ENCODE peak calls at places on chromosome 3, in seven cellular contexts. One of them, this sample, is unnamed.

GRCh38 chr3:140467916-140468315 is 209.9 kb upstream of the TRIM42 start:
- DNase-seq in IMR-90: no peak
- DNase-seq in CD4-positive, alpha-beta T cell: no peak
- DNase-seq in RWPE1: no peak
- DNase-seq in lung: no peak
- DNase-seq in esophagus squamous epithelium: no peak
- DNase-seq in effector memory CD4-positive, alpha-beta T cell: no peak
- DNase-seq in this sample: no peak

GRCh38 chr3:59023612-59024011 is 26.2 kb downstream of the CFAP20DC start:
- DNase-seq in IMR-90: no peak
- DNase-seq in CD4-positive, alpha-beta T cell: no peak
- DNase-seq in RWPE1: no peak
- DNase-seq in esophagus squamous epithelium: no peak
- DNase-seq in effector memory CD4-positive, alpha-beta T cell: no peak
- DNase-seq in lung: no peak
- DNase-seq in this sample: no peak

GRCh38 chr3:169662215-169663070 is 1.1 kb downstream of the MECOM start:
- DNase-seq in CD4-positive, alpha-beta T cell: no peak
- DNase-seq in lung: peak
- DNase-seq in effector memory CD4-positive, alpha-beta T cell: no peak
- DNase-seq in esophagus squamous epithelium: no peak
- DNase-seq in RWPE1: peak
- DNase-seq in IMR-90: peak
- DNase-seq in this sample: no peak

GRCh38 chr3:84925571-84925970 is 33.2 kb upstream of the CADM2 start:
- DNase-seq in CD4-positive, alpha-beta T cell: no peak
- DNase-seq in effector memory CD4-positive, alpha-beta T cell: no peak
- DNase-seq in esophagus squamous epithelium: no peak
- DNase-seq in lung: no peak
- DNase-seq in RWPE1: no peak
- DNase-seq in IMR-90: no peak
- DNase-seq in this sample: no peak

GRCh38 chr3:37824954-37825328 is 36.7 kb upstream of the CTDSPL start:
- DNase-seq in lung: no peak
- DNase-seq in CD4-positive, alpha-beta T cell: no peak
- DNase-seq in esophagus squamous epithelium: no peak
- DNase-seq in IMR-90: no peak
- DNase-seq in effector memory CD4-positive, alpha-beta T cell: no peak
- DNase-seq in RWPE1: no peak
- DNase-seq in this sample: no peak

GRCh38 chr3:67875338-67875737 is 220.9 kb upstream of the SUCLG2 start:
- DNase-seq in effector memory CD4-positive, alpha-beta T cell: no peak
- DNase-seq in CD4-positive, alpha-beta T cell: no peak
- DNase-seq in lung: no peak
- DNase-seq in IMR-90: peak
- DNase-seq in esophagus squamous epithelium: no peak
- DNase-seq in RWPE1: no peak
- DNase-seq in this sample: no peak

GRCh38 chr3:74066456-74066855 is 441.7 kb upstream of the PDZRN3 start:
- DNase-seq in RWPE1: no peak
- DNase-seq in CD4-positive, alpha-beta T cell: no peak
- DNase-seq in IMR-90: no peak
- DNase-seq in lung: no peak
- DNase-seq in effector memory CD4-positive, alpha-beta T cell: no peak
- DNase-seq in esophagus squamous epithelium: no peak
- DNase-seq in this sample: no peak

GRCh38 chr3:69417541-69418078 is 31.7 kb upstream of the FRMD4B start:
- DNase-seq in lung: no peak
- DNase-seq in effector memory CD4-positive, alpha-beta T cell: no peak
- DNase-seq in CD4-positive, alpha-beta T cell: no peak
- DNase-seq in RWPE1: no peak
- DNase-seq in IMR-90: no peak
- DNase-seq in esophagus squamous epithelium: no peak
- DNase-seq in this sample: no peak

GRCh38 chr3:25558796-25559195 is 105.9 kb downstream of the TOP2B start:
- DNase-seq in lung: no peak
- DNase-seq in RWPE1: no peak
- DNase-seq in CD4-positive, alpha-beta T cell: no peak
- DNase-seq in esophagus squamous epithelium: no peak
- DNase-seq in IMR-90: no peak
- DNase-seq in effector memory CD4-positive, alpha-beta T cell: no peak
- DNase-seq in this sample: no peak

GRCh38 chr3:113910966-113911365 is 36.8 kb upstream of the ZDHHC23 start:
- DNase-seq in CD4-positive, alpha-beta T cell: no peak
- DNase-seq in esophagus squamous epithelium: no peak
- DNase-seq in RWPE1: no peak
- DNase-seq in IMR-90: peak
- DNase-seq in effector memory CD4-positive, alpha-beta T cell: no peak
- DNase-seq in lung: no peak
- DNase-seq in this sample: no peak

GRCh38 chr3:97360804-97361203 is 403.8 kb upstream of the ARL6 start:
- DNase-seq in effector memory CD4-positive, alpha-beta T cell: no peak
- DNase-seq in lung: no peak
- DNase-seq in RWPE1: no peak
- DNase-seq in CD4-positive, alpha-beta T cell: no peak
- DNase-seq in IMR-90: no peak
- DNase-seq in esophagus squamous epithelium: no peak
- DNase-seq in this sample: no peak

GRCh38 chr3:146227486-146227885 is 23.4 kb downstream of the PLSCR4 start:
- DNase-seq in IMR-90: no peak
- DNase-seq in effector memory CD4-positive, alpha-beta T cell: no peak
- DNase-seq in CD4-positive, alpha-beta T cell: no peak
- DNase-seq in RWPE1: no peak
- DNase-seq in lung: no peak
- DNase-seq in esophagus squamous epithelium: no peak
- DNase-seq in this sample: no peak

GRCh38 chr3:141414141-141414689 is 45.9 kb downstream of the ZBTB38 start:
- DNase-seq in esophagus squamous epithelium: no peak
- DNase-seq in effector memory CD4-positive, alpha-beta T cell: no peak
- DNase-seq in IMR-90: no peak
- DNase-seq in RWPE1: no peak
- DNase-seq in CD4-positive, alpha-beta T cell: no peak
- DNase-seq in lung: no peak
- DNase-seq in this sample: no peak

GRCh38 chr3:136196064-136196400 is at the start of gene MSL2:
- DNase-seq in lung: no peak
- DNase-seq in IMR-90: no peak
- DNase-seq in effector memory CD4-positive, alpha-beta T cell: no peak
- DNase-seq in CD4-positive, alpha-beta T cell: no peak
- DNase-seq in esophagus squamous epithelium: peak
- DNase-seq in RWPE1: peak
- DNase-seq in this sample: no peak

GRCh38 chr3:8589880-8590556 is 54.6 kb downstream of the SSUH2 start:
- DNase-seq in effector memory CD4-positive, alpha-beta T cell: no peak
- DNase-seq in esophagus squamous epithelium: no peak
- DNase-seq in RWPE1: no peak
- DNase-seq in IMR-90: peak
- DNase-seq in CD4-positive, alpha-beta T cell: no peak
- DNase-seq in lung: no peak
- DNase-seq in this sample: no peak

GRCh38 chr3:120425877-120426276 is 24.9 kb downstream of the FSTL1 start:
- DNase-seq in CD4-positive, alpha-beta T cell: no peak
- DNase-seq in RWPE1: no peak
- DNase-seq in IMR-90: peak
- DNase-seq in effector memory CD4-positive, alpha-beta T cell: no peak
- DNase-seq in esophagus squamous epithelium: no peak
- DNase-seq in lung: no peak
- DNase-seq in this sample: no peak

GRCh38 chr3:156666073-156666472 is 8.3 kb upstream of the TIPARP start:
- DNase-seq in RWPE1: no peak
- DNase-seq in esophagus squamous epithelium: no peak
- DNase-seq in CD4-positive, alpha-beta T cell: no peak
- DNase-seq in IMR-90: no peak
- DNase-seq in effector memory CD4-positive, alpha-beta T cell: no peak
- DNase-seq in lung: no peak
- DNase-seq in this sample: no peak

GRCh38 chr3:156659260-156659659 is 15.1 kb upstream of the TIPARP start:
- DNase-seq in CD4-positive, alpha-beta T cell: no peak
- DNase-seq in esophagus squamous epithelium: no peak
- DNase-seq in IMR-90: no peak
- DNase-seq in effector memory CD4-positive, alpha-beta T cell: no peak
- DNase-seq in RWPE1: no peak
- DNase-seq in lung: no peak
- DNase-seq in this sample: no peak

GRCh38 chr3:98796334-98796733 is 33.2 kb downstream of the ST3GAL6 start:
- DNase-seq in IMR-90: no peak
- DNase-seq in effector memory CD4-positive, alpha-beta T cell: no peak
- DNase-seq in lung: no peak
- DNase-seq in CD4-positive, alpha-beta T cell: no peak
- DNase-seq in RWPE1: no peak
- DNase-seq in esophagus squamous epithelium: no peak
- DNase-seq in this sample: no peak

GRCh38 chr3:135226057-135226456 is 431.0 kb downstream of the EPHB1 start:
- DNase-seq in esophagus squamous epithelium: no peak
- DNase-seq in lung: no peak
- DNase-seq in RWPE1: no peak
- DNase-seq in CD4-positive, alpha-beta T cell: no peak
- DNase-seq in effector memory CD4-positive, alpha-beta T cell: no peak
- DNase-seq in IMR-90: no peak
- DNase-seq in this sample: no peak

GRCh38 chr3:169522595-169523529 is 140.7 kb downstream of the MECOM start:
- DNase-seq in IMR-90: no peak
- DNase-seq in RWPE1: no peak
- DNase-seq in lung: no peak
- DNase-seq in esophagus squamous epithelium: no peak
- DNase-seq in CD4-positive, alpha-beta T cell: no peak
- DNase-seq in effector memory CD4-positive, alpha-beta T cell: no peak
- DNase-seq in this sample: no peak

GRCh38 chr3:38163117-38163870 is 2.0 kb upstream of the OXSR1 start:
- DNase-seq in effector memory CD4-positive, alpha-beta T cell: no peak
- DNase-seq in RWPE1: no peak
- DNase-seq in IMR-90: no peak
- DNase-seq in lung: no peak
- DNase-seq in esophagus squamous epithelium: no peak
- DNase-seq in CD4-positive, alpha-beta T cell: no peak
- DNase-seq in this sample: no peak

GRCh38 chr3:159637895-159638542 is 350.6 kb upstream of the IL12A start:
- DNase-seq in IMR-90: peak
- DNase-seq in RWPE1: peak
- DNase-seq in effector memory CD4-positive, alpha-beta T cell: no peak
- DNase-seq in lung: no peak
- DNase-seq in CD4-positive, alpha-beta T cell: no peak
- DNase-seq in esophagus squamous epithelium: no peak
- DNase-seq in this sample: no peak

GRCh38 chr3:99640214-99640851 is 1.9 kb downstream of the COL8A1 start:
- DNase-seq in effector memory CD4-positive, alpha-beta T cell: no peak
- DNase-seq in RWPE1: no peak
- DNase-seq in CD4-positive, alpha-beta T cell: no peak
- DNase-seq in lung: no peak
- DNase-seq in IMR-90: peak
- DNase-seq in esophagus squamous epithelium: no peak
- DNase-seq in this sample: no peak

GRCh38 chr3:31289592-31289991 is 243.1 kb upstream of the STT3B start:
- DNase-seq in effector memory CD4-positive, alpha-beta T cell: no peak
- DNase-seq in lung: no peak
- DNase-seq in esophagus squamous epithelium: no peak
- DNase-seq in CD4-positive, alpha-beta T cell: no peak
- DNase-seq in RWPE1: no peak
- DNase-seq in IMR-90: no peak
- DNase-seq in this sample: no peak
- H3K27ac ChIP-seq in effector memory CD4-positive, alpha-beta T cell: no peak
- H3K27ac ChIP-seq in lung: no peak
- H3K27ac ChIP-seq in esophagus squamous epithelium: peak
- H3K27ac ChIP-seq in CD4-positive, alpha-beta T cell: no peak
- H3K27ac ChIP-seq in RWPE1: no peak
- H3K27ac ChIP-seq in IMR-90: no peak
- H3K27ac ChIP-seq in this sample: no peak

GRCh38 chr3:11556234-11556633 is 87.5 kb downstream of the VGLL4 start:
- DNase-seq in CD4-positive, alpha-beta T cell: no peak
- DNase-seq in IMR-90: no peak
- DNase-seq in lung: no peak
- DNase-seq in effector memory CD4-positive, alpha-beta T cell: no peak
- DNase-seq in RWPE1: no peak
- DNase-seq in esophagus squamous epithelium: no peak
- DNase-seq in this sample: no peak
- H3K27ac ChIP-seq in CD4-positive, alpha-beta T cell: no peak
- H3K27ac ChIP-seq in IMR-90: no peak
- H3K27ac ChIP-seq in lung: no peak
- H3K27ac ChIP-seq in effector memory CD4-positive, alpha-beta T cell: no peak
- H3K27ac ChIP-seq in RWPE1: peak
- H3K27ac ChIP-seq in esophagus squamous epithelium: no peak
- H3K27ac ChIP-seq in this sample: no peak

DNA sequence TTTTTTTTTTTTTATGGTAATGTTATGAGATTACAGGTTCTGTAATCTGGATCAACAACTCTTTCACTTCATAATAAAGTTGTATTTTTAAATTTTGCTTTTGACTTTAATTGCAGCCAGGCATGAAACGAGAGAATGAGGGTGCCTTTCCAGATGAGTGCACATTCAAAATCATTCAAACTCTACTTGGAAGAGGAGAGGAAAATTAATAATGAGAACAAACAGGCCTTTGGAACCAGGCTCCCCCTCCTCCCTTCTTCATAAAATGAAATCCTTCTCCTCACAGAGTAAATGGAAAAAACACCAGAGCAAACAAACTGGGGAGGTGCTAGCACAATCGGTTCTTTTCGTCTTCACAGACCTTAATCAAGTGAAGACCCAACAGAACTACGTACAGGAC is 77.0 kb upstream of the LRIG1 start:
- DNase-seq in effector memory CD4-positive, alpha-beta T cell: no peak
- DNase-seq in IMR-90: no peak
- DNase-seq in esophagus squamous epithelium: no peak
- DNase-seq in lung: no peak
- DNase-seq in RWPE1: no peak
- DNase-seq in CD4-positive, alpha-beta T cell: no peak
- DNase-seq in this sample: no peak
- H3K27ac ChIP-seq in effector memory CD4-positive, alpha-beta T cell: no peak
- H3K27ac ChIP-seq in IMR-90: no peak
- H3K27ac ChIP-seq in esophagus squamous epithelium: no peak
- H3K27ac ChIP-seq in lung: no peak
- H3K27ac ChIP-seq in RWPE1: no peak
- H3K27ac ChIP-seq in CD4-positive, alpha-beta T cell: no peak
- H3K27ac ChIP-seq in this sample: no peak

DNA sequence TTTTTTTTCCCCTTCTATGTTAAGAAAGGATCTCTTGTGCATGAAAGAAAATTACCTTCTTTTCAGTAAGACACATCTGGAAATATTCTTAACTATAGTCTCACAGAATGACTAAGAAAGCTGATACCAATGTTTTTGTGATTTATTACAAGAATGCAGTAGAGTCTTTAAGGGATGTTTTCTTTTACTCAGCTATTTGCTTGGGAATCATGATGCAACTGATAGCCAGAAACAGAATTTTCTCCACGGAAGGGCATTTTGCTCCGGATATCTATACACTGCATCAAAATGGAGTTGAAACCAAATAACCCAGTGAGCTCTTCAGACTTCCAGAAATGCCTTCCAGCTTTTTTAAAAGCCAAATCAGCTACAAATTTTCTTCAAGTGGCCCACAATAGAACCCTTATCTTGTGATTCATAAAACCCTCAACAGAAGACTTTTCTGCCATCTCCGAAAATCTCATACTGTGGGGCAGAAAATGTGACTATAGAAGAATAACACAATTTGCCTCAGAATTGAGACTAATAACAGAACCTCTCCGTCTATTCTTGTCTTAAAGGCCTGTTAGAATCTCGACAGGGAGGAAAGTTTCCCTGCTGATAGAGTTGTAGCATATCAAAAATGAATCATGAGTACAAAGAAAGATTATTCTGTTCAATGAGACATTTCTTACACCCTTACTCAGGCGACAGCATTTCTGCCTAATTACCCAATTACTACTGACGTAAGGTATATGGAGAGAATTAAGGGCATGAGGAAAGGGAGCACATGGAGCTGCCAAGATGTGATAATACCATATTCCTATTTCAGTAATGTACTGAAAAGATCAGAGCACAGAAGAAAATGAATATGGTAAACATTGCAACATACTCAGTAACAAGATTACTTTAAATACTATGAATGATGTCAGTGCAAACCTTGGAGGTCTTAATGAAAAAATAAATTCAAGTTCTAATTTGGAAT is 900.1 kb downstream of the ROBO1 start:
- DNase-seq in CD4-positive, alpha-beta T cell: no peak
- DNase-seq in esophagus squamous epithelium: no peak
- DNase-seq in effector memory CD4-positive, alpha-beta T cell: no peak
- DNase-seq in IMR-90: peak
- DNase-seq in lung: no peak
- DNase-seq in RWPE1: no peak
- DNase-seq in this sample: no peak
- H3K27ac ChIP-seq in CD4-positive, alpha-beta T cell: no peak
- H3K27ac ChIP-seq in esophagus squamous epithelium: no peak
- H3K27ac ChIP-seq in effector memory CD4-positive, alpha-beta T cell: no peak
- H3K27ac ChIP-seq in IMR-90: no peak
- H3K27ac ChIP-seq in lung: no peak
- H3K27ac ChIP-seq in RWPE1: no peak
- H3K27ac ChIP-seq in this sample: no peak